ENCODE peak calls at places on chromosomes 16 and 17, in seven cellular contexts. D is breast epithelium; B is CD8-positive, alpha-beta memory T cell; L is heart right ventricle; N is thoracic aorta; G is GM12878; F is cardiac muscle cell. W is an unnamed sample.

GRCh38 chr17:61504697-61505096 is 52.5 kb downstream of the TBX4 start:
- DNase-seq in L (no peak), D (no peak), B (no peak), G (no peak), F (peak; percentile 76), N (no peak), W (no peak)

GRCh38 chr17:9054611-9055010 is 33.3 kb downstream of the NTN1 start:
- DNase-seq in L (no peak), B (no peak), G (no peak), D (no peak), F (no peak), N (no peak), W (no peak)

GRCh38 chr16:23119570-23119969 is 29.7 kb downstream of the USP31 start:
- DNase-seq in F (peak; percentile 58), N (no peak), G (no peak), L (no peak), D (no peak), B (no peak), W (no peak)

GRCh38 chr17:49508891-49509587 is 13.9 kb downstream of the NGFR start:
- DNase-seq in B (no peak), D (no peak), N (no peak), G (no peak), F (no peak), L (no peak), W (no peak)

GRCh38 chr16:76038097-76038496 is 239.1 kb upstream of the CNTNAP4 start:
- DNase-seq in B (no peak), L (no peak), F (no peak), D (no peak), N (no peak), G (no peak), W (no peak)

GRCh38 chr17:41492771-41493170 is 3.1 kb upstream of the KRT36 start:
- DNase-seq in B (no peak), F (peak; percentile 81), L (peak; percentile 27), D (no peak), N (no peak), G (no peak), W (no peak)

GRCh38 chr17:22703786-22704441 is 1011.6 kb downstream of the KCNJ18 start:
- DNase-seq in D (no peak), F (no peak), L (no peak), G (no peak), N (no peak), B (no peak), W (no peak)

GRCh38 chr17:49640556-49640955 is 37.3 kb downstream of the SPOP start:
- DNase-seq in N (no peak), B (no peak), L (no peak), F (no peak), G (no peak), D (no peak), W (no peak)

GRCh38 chr17:55117063-55117611 is 147.6 kb upstream of the HLF start:
- DNase-seq in D (no peak), G (no peak), N (no peak), B (no peak), F (peak; percentile 61), L (no peak), W (no peak)

GRCh38 chr17:41666336-41666680 is 22.4 kb upstream of the EIF1 start:
- DNase-seq in D (peak; percentile 51), F (peak; percentile 58), N (no peak), L (no peak), B (no peak), G (peak; percentile 75), W (no peak)

GRCh38 chr17:77235370-77236080 is 94.8 kb downstream of the SEC14L1 start:
- DNase-seq in N (no peak), D (no peak), F (peak; percentile 94), G (peak; percentile 34), B (no peak), L (no peak), W (peak; percentile 93)

GRCh38 chr16:67024384-67024896 is 4.5 kb upstream of the CBFB start:
- DNase-seq in F (no peak), L (no peak), G (no peak), N (no peak), D (peak; percentile 10), B (no peak), W (peak; percentile 31)

GRCh38 chr17:50207792-50208567 is 6.5 kb upstream of the COL1A1 start:
- DNase-seq in B (no peak), F (no peak), N (no peak), L (no peak), G (no peak), D (no peak), W (no peak)

GRCh38 chr16:31700200-31700529 is 172.5 kb downstream of the AHSP start:
- DNase-seq in G (no peak), L (no peak), N (no peak), D (no peak), B (no peak), F (no peak), W (peak; percentile 66)

GRCh38 chr17:80363120-80363515 is 51.8 kb upstream of the ENDOV start:
- DNase-seq in F (peak; percentile 10), G (no peak), D (no peak), L (no peak), N (no peak), B (no peak), W (no peak)

GRCh38 chr16:1667271-1667670 is 10.8 kb upstream of the JPT2 start:
- DNase-seq in G (no peak), L (no peak), N (no peak), D (no peak), B (no peak), F (no peak), W (no peak)

GRCh38 chr17:61064087-61064951 is 335.3 kb upstream of the TBX2 start:
- DNase-seq in F (no peak), N (no peak), G (no peak), L (no peak), B (no peak), D (no peak), W (peak; percentile 27)

GRCh38 chr16:17370233-17371013 is 100.3 kb downstream of the XYLT1 start:
- DNase-seq in D (no peak), G (no peak), N (no peak), B (no peak), L (no peak), F (peak; percentile 8), W (peak; percentile 84)

GRCh38 chr17:82960419-82961271 is 118.8 kb upstream of the METRNL start:
- DNase-seq in B (no peak), D (no peak), F (no peak), N (no peak), G (no peak), L (no peak), W (peak; percentile 52)

GRCh38 chr17:31283841-31284240 is 13.2 kb downstream of the OMG start:
- DNase-seq in F (no peak), G (no peak), L (no peak), N (no peak), D (no peak), B (no peak), W (no peak)
- H3K4me3 ChIP-seq in F (no peak overlapping the region), G (no peak overlapping the region), L (no peak overlapping the region), N (no peak overlapping the region), D (no peak overlapping the region), B (no peak overlapping the region), W (no peak overlapping the region)

DNA sequence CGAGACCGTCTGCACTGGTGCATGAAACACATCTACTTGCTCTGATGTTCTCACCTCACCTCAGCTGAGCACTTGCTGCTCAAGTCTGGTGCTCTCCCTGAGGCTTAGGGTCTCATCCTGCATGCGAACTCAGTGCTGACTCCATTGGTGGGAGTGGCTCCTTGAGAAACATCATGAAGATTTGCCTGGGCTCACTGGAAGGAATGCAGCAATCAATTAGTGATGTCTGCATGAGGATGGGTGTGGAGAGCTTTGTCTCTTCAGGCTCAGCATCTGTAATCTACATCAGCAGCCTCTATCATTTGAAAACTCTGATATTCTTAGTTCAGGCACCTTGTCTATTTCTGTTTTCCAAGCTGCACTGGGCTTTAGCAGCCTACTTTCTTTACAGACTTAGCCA is 204.4 kb downstream of the IRF8 start:
- DNase-seq in N (no peak), B (no peak), G (no peak), D (no peak), L (no peak), F (no peak), W (no peak)
- H3K4me1 ChIP-seq in N (no peaks in the 10 kb centered on the region), B (no peaks in the 10 kb centered on the region), G (no peaks in the 10 kb centered on the region), D (no peaks in the 10 kb centered on the region), L (no peaks in the 10 kb centered on the region), F (peaks cover 7% of the 10 kb centered on the region), W (peaks cover 23% of the 10 kb centered on the region)

GRCh38 chr16:48182979-48183537 is 27.3 kb upstream of the ABCC12 start:
- DNase-seq in G (peak; percentile 61), B (no peak), F (no peak), L (no peak), D (no peak), N (no peak), W (no peak)
- H3K27me3 ChIP-seq in G (no peaks in the 10 kb centered on the region), B (no peaks in the 10 kb centered on the region), F (no peaks in the 10 kb centered on the region), L (no peaks in the 10 kb centered on the region), D (no peaks in the 10 kb centered on the region), N (no peaks in the 10 kb centered on the region), W (no peaks in the 10 kb centered on the region)

GRCh38 chr16:57284952-57285263 is 436 bp upstream of the PLLP start:
- DNase-seq in L (no peak), B (no peak), D (no peak), N (no peak), F (no peak), G (no peak), W (no peak)

GRCh38 chr16:57283956-57284205 is 591 bp downstream of the PLLP start:
- DNase-seq in N (no peak), F (no peak), G (no peak), B (no peak), D (no peak), L (no peak), W (no peak)

GRCh38 chr16:57283214-57283955 is 1.1 kb downstream of the PLLP start:
- DNase-seq in N (no peak), G (no peak), B (no peak), F (no peak), L (no peak), D (no peak), W (no peak)

GRCh38 chr16:57284206-57284951 is at the start of gene PLLP:
- DNase-seq in D (no peak), G (no peak), N (no peak), F (peak; percentile 41), L (no peak), B (peak; percentile 59), W (no peak)

DNA sequence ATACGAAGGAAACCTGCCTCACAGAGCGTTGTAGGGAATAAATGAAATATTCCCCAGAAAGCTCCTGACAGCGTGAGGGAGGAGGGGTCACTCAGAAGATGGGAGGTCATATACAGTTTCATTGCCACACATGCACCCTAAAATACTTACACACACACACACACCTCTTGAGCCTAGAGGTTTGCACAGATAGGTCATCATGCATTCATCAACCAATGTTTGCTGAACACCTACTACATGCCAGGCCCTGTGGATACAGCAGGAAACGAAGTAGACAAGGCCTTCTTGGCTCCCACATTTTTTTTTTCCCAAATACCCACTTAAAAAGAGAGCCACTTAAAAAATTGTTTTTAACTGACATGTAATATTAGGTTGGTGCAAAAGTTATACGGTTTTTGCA is 907 bp upstream of the PLLP start:
- DNase-seq in N (no peak), L (no peak), G (no peak), D (no peak), B (no peak), F (no peak), W (no peak)
- H3K4me3 ChIP-seq in N (no peak overlapping the region), L (no peak overlapping the region), G (no peak overlapping the region), D (no peak overlapping the region), B (peak overlapping the region; percentile 53), F (no peak overlapping the region), W (no peak overlapping the region)

DNA sequence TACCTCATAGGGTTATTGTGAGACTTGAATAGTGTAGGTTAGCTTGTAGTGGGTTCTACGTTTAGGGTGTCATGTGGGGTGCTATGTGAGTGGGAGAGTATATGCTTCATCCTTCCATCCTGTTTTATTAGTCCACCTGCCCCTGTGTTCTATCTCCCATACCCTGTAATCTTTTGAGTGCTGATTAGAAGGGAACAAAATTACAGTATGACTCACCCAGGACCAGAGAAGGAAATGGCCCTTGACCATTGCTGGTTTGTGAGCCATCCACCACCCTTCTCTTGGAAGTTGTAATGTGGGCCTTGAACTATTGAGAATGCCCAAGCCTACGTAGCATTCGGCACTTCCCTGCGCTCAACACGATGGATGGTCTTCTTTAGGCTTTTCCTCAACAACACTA is 17.1 kb downstream of the SAP30BP start:
- DNase-seq in L (no peak), N (no peak), B (no peak), D (no peak), G (no peak), F (no peak), W (no peak)
- H3K4me1 ChIP-seq in L (peaks cover 53% of the 10 kb centered on the region), N (peaks cover 2% of the 10 kb centered on the region), B (peaks cover 38% of the 10 kb centered on the region), D (peaks cover 27% of the 10 kb centered on the region), G (peaks cover 38% of the 10 kb centered on the region), F (no peaks in the 10 kb centered on the region), W (peaks cover 51% of the 10 kb centered on the region)